ENCODE peak calls at places on chromosomes 6 and 20, in seven cellular contexts. One of them, this sample, is unnamed.

GRCh38 chr20:33744773-33745385 is 13.1 kb downstream of the ZNF341 start:
- DNase-seq in activated CD8-positive, alpha-beta memory T cell treated with anti-CD3 and anti-CD28 coated beads, Interleukin-2, amount 50 U/mL, for 4 hours: no peak
- DNase-seq in NCI-H1105 treated with DMSO at 0.1 percent for 48 hours: no peak
- DNase-seq in WTC11: no peak
- DNase-seq in iPS DF 6.9: no peak
- DNase-seq in GM04504: no peak
- DNase-seq in nucleus accumbens: no peak
- DNase-seq in this sample: no peak

GRCh38 chr6:124535746-124536145 is 426.5 kb upstream of the RNF217 start:
- DNase-seq in activated CD8-positive, alpha-beta memory T cell treated with anti-CD3 and anti-CD28 coated beads, Interleukin-2, amount 50 U/mL, for 4 hours: no peak
- DNase-seq in NCI-H1105 treated with DMSO at 0.1 percent for 48 hours: no peak
- DNase-seq in WTC11: no peak
- DNase-seq in iPS DF 6.9: no peak
- DNase-seq in GM04504: no peak
- DNase-seq in nucleus accumbens: no peak
- DNase-seq in this sample: no peak

GRCh38 chr20:24468401-24469115 is 871 bp upstream of the SYNDIG1 start:
- DNase-seq in activated CD8-positive, alpha-beta memory T cell treated with anti-CD3 and anti-CD28 coated beads, Interleukin-2, amount 50 U/mL, for 4 hours: no peak
- DNase-seq in NCI-H1105 treated with DMSO at 0.1 percent for 48 hours: no peak
- DNase-seq in WTC11: no peak
- DNase-seq in iPS DF 6.9: no peak
- DNase-seq in GM04504: no peak
- DNase-seq in nucleus accumbens: no peak
- DNase-seq in this sample: peak

GRCh38 chr6:6557871-6558270 is 30.6 kb upstream of the LY86 start:
- DNase-seq in activated CD8-positive, alpha-beta memory T cell treated with anti-CD3 and anti-CD28 coated beads, Interleukin-2, amount 50 U/mL, for 4 hours: no peak
- DNase-seq in NCI-H1105 treated with DMSO at 0.1 percent for 48 hours: no peak
- DNase-seq in WTC11: no peak
- DNase-seq in iPS DF 6.9: no peak
- DNase-seq in GM04504: no peak
- DNase-seq in nucleus accumbens: no peak
- DNase-seq in this sample: no peak

GRCh38 chr20:49420292-49420691 is 62.2 kb downstream of the KCNB1 start:
- DNase-seq in activated CD8-positive, alpha-beta memory T cell treated with anti-CD3 and anti-CD28 coated beads, Interleukin-2, amount 50 U/mL, for 4 hours: no peak
- DNase-seq in NCI-H1105 treated with DMSO at 0.1 percent for 48 hours: no peak
- DNase-seq in WTC11: no peak
- DNase-seq in iPS DF 6.9: no peak
- DNase-seq in GM04504: no peak
- DNase-seq in nucleus accumbens: no peak
- DNase-seq in this sample: no peak

GRCh38 chr6:81480139-81480538 is 272.3 kb downstream of the TENT5A start:
- DNase-seq in activated CD8-positive, alpha-beta memory T cell treated with anti-CD3 and anti-CD28 coated beads, Interleukin-2, amount 50 U/mL, for 4 hours: no peak
- DNase-seq in NCI-H1105 treated with DMSO at 0.1 percent for 48 hours: no peak
- DNase-seq in WTC11: no peak
- DNase-seq in iPS DF 6.9: no peak
- DNase-seq in GM04504: no peak
- DNase-seq in nucleus accumbens: no peak
- DNase-seq in this sample: no peak

GRCh38 chr6:46199387-46199786 is 28.6 kb upstream of the ENPP5 start:
- DNase-seq in activated CD8-positive, alpha-beta memory T cell treated with anti-CD3 and anti-CD28 coated beads, Interleukin-2, amount 50 U/mL, for 4 hours: no peak
- DNase-seq in NCI-H1105 treated with DMSO at 0.1 percent for 48 hours: no peak
- DNase-seq in WTC11: no peak
- DNase-seq in iPS DF 6.9: no peak
- DNase-seq in GM04504: no peak
- DNase-seq in nucleus accumbens: no peak
- DNase-seq in this sample: no peak

GRCh38 chr20:60362531-60362930 is 404.3 kb downstream of the CDH26 start:
- DNase-seq in activated CD8-positive, alpha-beta memory T cell treated with anti-CD3 and anti-CD28 coated beads, Interleukin-2, amount 50 U/mL, for 4 hours: no peak
- DNase-seq in NCI-H1105 treated with DMSO at 0.1 percent for 48 hours: no peak
- DNase-seq in WTC11: no peak
- DNase-seq in iPS DF 6.9: no peak
- DNase-seq in GM04504: no peak
- DNase-seq in nucleus accumbens: no peak
- DNase-seq in this sample: no peak

GRCh38 chr20:1302578-1303541 is 26.1 kb downstream of the SDCBP2 start:
- DNase-seq in activated CD8-positive, alpha-beta memory T cell treated with anti-CD3 and anti-CD28 coated beads, Interleukin-2, amount 50 U/mL, for 4 hours: no peak
- DNase-seq in NCI-H1105 treated with DMSO at 0.1 percent for 48 hours: no peak
- DNase-seq in WTC11: no peak
- DNase-seq in iPS DF 6.9: no peak
- DNase-seq in GM04504: no peak
- DNase-seq in nucleus accumbens: no peak
- DNase-seq in this sample: no peak

GRCh38 chr6:136550045-136550329 is 235 bp downstream of the MAP7 start:
- DNase-seq in activated CD8-positive, alpha-beta memory T cell treated with anti-CD3 and anti-CD28 coated beads, Interleukin-2, amount 50 U/mL, for 4 hours: peak
- DNase-seq in NCI-H1105 treated with DMSO at 0.1 percent for 48 hours: no peak
- DNase-seq in WTC11: no peak
- DNase-seq in iPS DF 6.9: no peak
- DNase-seq in GM04504: no peak
- DNase-seq in nucleus accumbens: no peak
- DNase-seq in this sample: no peak